ENCODE peak calls at places on chromosomes 5 and 9, in five cellular contexts. H is ovary; U is activated CD8-positive, alpha-beta memory T cell treated with anti-CD3 and anti-CD28 coated beads for 24 hours; X is CD8-positive, alpha-beta memory T cell; Q is nucleus accumbens. E is an unnamed sample.

GRCh38 chr9:27638716-27639115 is 65.4 kb upstream of the C9orf72 start:
- DNase-seq in H (no peak), X (no peak), U (no peak), Q (no peak), E (no peak)

GRCh38 chr9:99445377-99445891 is 223.4 kb downstream of the SEC61B start:
- DNase-seq in Q (no peak), H (no peak), U (no peak), X (no peak), E (no peak)

GRCh38 chr5:2538169-2538568 is 213.3 kb downstream of the IRX2 start:
- DNase-seq in U (no peak), H (no peak), X (no peak), Q (no peak), E (no peak)

GRCh38 chr9:125984461-125984860 is 237.3 kb downstream of the PBX3 start:
- DNase-seq in Q (no peak), X (no peak), H (peak), U (no peak), E (no peak)

GRCh38 chr5:66689522-66690220 is 93.5 kb downstream of the MAST4 start:
- DNase-seq in H (no peak), U (no peak), Q (no peak), X (no peak), E (no peak)

GRCh38 chr9:120869726-120870125 is 7.3 kb downstream of the PHF19 start:
- DNase-seq in U (no peak), Q (no peak), X (no peak), H (peak), E (no peak)

GRCh38 chr5:177402271-177403043 is 2.0 kb upstream of the PFN3 start:
- DNase-seq in X (peak), U (peak), H (peak), Q (peak), E (no peak)

GRCh38 chr9:87725356-87725899 is 491 bp upstream of the CTSL start:
- DNase-seq in U (no peak), X (no peak), H (peak), Q (peak), E (no peak)

GRCh38 chr5:148909766-148910165 is 83.4 kb downstream of the ADRB2 start:
- DNase-seq in X (no peak), U (no peak), Q (no peak), H (no peak), E (no peak)

GRCh38 chr9:105475302-105475701 is 27.5 kb downstream of the FSD1L start:
- DNase-seq in H (no peak), Q (no peak), X (no peak), U (no peak), E (no peak)

GRCh38 chr5:59005934-59006701 is 423.2 kb downstream of the RAB3C start:
- DNase-seq in X (no peak), H (no peak), U (no peak), Q (no peak), E (no peak)

E was measured in immature natural killer cell.